ENCODE peak calls at places on chromosomes 5 and 9, in seven cellular contexts. One of them, this sample, is unnamed.

GRCh38 chr5:64183956-64184355 is 18.3 kb downstream of the RNF180 start:
- DNase-seq in H9: no peak
- DNase-seq in body of pancreas: no peak
- DNase-seq in brain microvascular endothelial cell: no peak
- DNase-seq in CD8-positive, alpha-beta memory T cell: no peak
- DNase-seq in tibial artery: no peak
- DNase-seq in tibial nerve: no peak
- DNase-seq in this sample: no peak

GRCh38 chr9:122125891-122126331 is 32.8 kb upstream of the TTLL11 start:
- DNase-seq in CD8-positive, alpha-beta memory T cell: no peak
- DNase-seq in tibial artery: peak; percentile 61
- DNase-seq in H9: peak; percentile 70
- DNase-seq in brain microvascular endothelial cell: peak; percentile 7
- DNase-seq in body of pancreas: no peak
- DNase-seq in tibial nerve: no peak
- DNase-seq in this sample: peak; percentile 90

GRCh38 chr9:35661756-35662350 is 3.1 kb downstream of the ARHGEF39 start:
- DNase-seq in tibial artery: no peak
- DNase-seq in CD8-positive, alpha-beta memory T cell: peak; percentile 28
- DNase-seq in tibial nerve: no peak
- DNase-seq in H9: no peak
- DNase-seq in body of pancreas: no peak
- DNase-seq in brain microvascular endothelial cell: no peak
- DNase-seq in this sample: no peak

GRCh38 chr5:75057551-75057950 is 5.2 kb upstream of the GCNT4 start:
- DNase-seq in H9: no peak
- DNase-seq in tibial nerve: no peak
- DNase-seq in body of pancreas: no peak
- DNase-seq in tibial artery: no peak
- DNase-seq in CD8-positive, alpha-beta memory T cell: no peak
- DNase-seq in brain microvascular endothelial cell: no peak
- DNase-seq in this sample: no peak

GRCh38 chr5:137666109-137666850 is 69.6 kb downstream of the KLHL3 start:
- DNase-seq in CD8-positive, alpha-beta memory T cell: no peak
- DNase-seq in tibial nerve: no peak
- DNase-seq in tibial artery: no peak
- DNase-seq in H9: no peak
- DNase-seq in body of pancreas: peak; percentile 53
- DNase-seq in brain microvascular endothelial cell: peak; percentile 50
- DNase-seq in this sample: no peak

GRCh38 chr5:76385540-76385939 is 17.5 kb upstream of the IQGAP2 start:
- DNase-seq in body of pancreas: peak; percentile 38
- DNase-seq in tibial artery: no peak
- DNase-seq in H9: no peak
- DNase-seq in tibial nerve: no peak
- DNase-seq in CD8-positive, alpha-beta memory T cell: no peak
- DNase-seq in brain microvascular endothelial cell: no peak
- DNase-seq in this sample: no peak

GRCh38 chr5:56705217-56705616 is 110.1 kb upstream of the MAP3K1 start:
- DNase-seq in brain microvascular endothelial cell: no peak
- DNase-seq in tibial artery: no peak
- DNase-seq in body of pancreas: peak; percentile 19
- DNase-seq in H9: no peak
- DNase-seq in CD8-positive, alpha-beta memory T cell: no peak
- DNase-seq in tibial nerve: no peak
- DNase-seq in this sample: no peak

GRCh38 chr5:8060235-8061139 is 191.5 kb downstream of the MTRR start:
- DNase-seq in body of pancreas: no peak
- DNase-seq in tibial artery: no peak
- DNase-seq in H9: no peak
- DNase-seq in tibial nerve: no peak
- DNase-seq in brain microvascular endothelial cell: no peak
- DNase-seq in CD8-positive, alpha-beta memory T cell: no peak
- DNase-seq in this sample: peak; percentile 26

GRCh38 chr5:40291338-40291737 is 388.4 kb upstream of the PTGER4 start:
- DNase-seq in CD8-positive, alpha-beta memory T cell: no peak
- DNase-seq in brain microvascular endothelial cell: peak; percentile 43
- DNase-seq in tibial artery: no peak
- DNase-seq in tibial nerve: no peak
- DNase-seq in H9: no peak
- DNase-seq in body of pancreas: no peak
- DNase-seq in this sample: peak; percentile 47

GRCh38 chr5:116970318-116970717 is 395.7 kb upstream of the SEMA6A start:
- DNase-seq in brain microvascular endothelial cell: peak; percentile 27
- DNase-seq in CD8-positive, alpha-beta memory T cell: no peak
- DNase-seq in tibial nerve: no peak
- DNase-seq in body of pancreas: no peak
- DNase-seq in tibial artery: no peak
- DNase-seq in H9: no peak
- DNase-seq in this sample: no peak

GRCh38 chr5:146107901-146108300 is 2.5 kb upstream of the PLAC8L1 start:
- DNase-seq in CD8-positive, alpha-beta memory T cell: no peak
- DNase-seq in brain microvascular endothelial cell: no peak
- DNase-seq in tibial nerve: no peak
- DNase-seq in H9: no peak
- DNase-seq in body of pancreas: no peak
- DNase-seq in tibial artery: no peak
- DNase-seq in this sample: no peak

GRCh38 chr5:11214851-11215250 is 453.8 kb upstream of the DAP start:
- DNase-seq in H9: no peak
- DNase-seq in body of pancreas: no peak
- DNase-seq in CD8-positive, alpha-beta memory T cell: no peak
- DNase-seq in tibial artery: no peak
- DNase-seq in brain microvascular endothelial cell: no peak
- DNase-seq in tibial nerve: no peak
- DNase-seq in this sample: no peak

GRCh38 chr5:138159666-138160065 is 18.8 kb downstream of the BRD8 start:
- DNase-seq in tibial artery: no peak
- DNase-seq in tibial nerve: no peak
- DNase-seq in CD8-positive, alpha-beta memory T cell: no peak
- DNase-seq in H9: no peak
- DNase-seq in brain microvascular endothelial cell: no peak
- DNase-seq in body of pancreas: no peak
- DNase-seq in this sample: no peak

GRCh38 chr5:168784449-168784848 is 205.3 kb upstream of the PANK3 start:
- DNase-seq in H9: no peak
- DNase-seq in brain microvascular endothelial cell: no peak
- DNase-seq in CD8-positive, alpha-beta memory T cell: no peak
- DNase-seq in body of pancreas: no peak
- DNase-seq in tibial artery: no peak
- DNase-seq in tibial nerve: no peak
- DNase-seq in this sample: no peak

GRCh38 chr5:132011561-132012384 is at the start of gene ACSL6:
- DNase-seq in tibial artery: peak; percentile 60
- DNase-seq in CD8-positive, alpha-beta memory T cell: peak; percentile 28
- DNase-seq in H9: peak; percentile 43
- DNase-seq in body of pancreas: peak; percentile 69
- DNase-seq in tibial nerve: no peak
- DNase-seq in brain microvascular endothelial cell: no peak
- DNase-seq in this sample: peak; percentile 79

GRCh38 chr9:136196465-136197371 is 8.2 kb downstream of the LHX3 start:
- DNase-seq in H9: peak; percentile 49
- DNase-seq in body of pancreas: no peak
- DNase-seq in tibial nerve: no peak
- DNase-seq in brain microvascular endothelial cell: no peak
- DNase-seq in tibial artery: no peak
- DNase-seq in CD8-positive, alpha-beta memory T cell: no peak
- DNase-seq in this sample: no peak

GRCh38 chr9:123451011-123451410 is 95.0 kb downstream of the CRB2 start:
- DNase-seq in H9: no peak
- DNase-seq in brain microvascular endothelial cell: no peak
- DNase-seq in body of pancreas: no peak
- DNase-seq in tibial nerve: no peak
- DNase-seq in CD8-positive, alpha-beta memory T cell: no peak
- DNase-seq in tibial artery: no peak
- DNase-seq in this sample: no peak

GRCh38 chr5:103211858-103212500 is 46.6 kb upstream of the MACIR start:
- DNase-seq in brain microvascular endothelial cell: no peak
- DNase-seq in body of pancreas: no peak
- DNase-seq in H9: no peak
- DNase-seq in tibial nerve: no peak
- DNase-seq in tibial artery: no peak
- DNase-seq in CD8-positive, alpha-beta memory T cell: no peak
- DNase-seq in this sample: peak; percentile 13

GRCh38 chr5:96115467-96115812 is 153.8 kb upstream of the ELL2 start:
- DNase-seq in H9: no peak
- DNase-seq in tibial artery: no peak
- DNase-seq in brain microvascular endothelial cell: no peak
- DNase-seq in body of pancreas: no peak
- DNase-seq in tibial nerve: no peak
- DNase-seq in CD8-positive, alpha-beta memory T cell: no peak
- DNase-seq in this sample: no peak

GRCh38 chr9:97475079-97475478 is 26.4 kb upstream of the TMOD1 start:
- DNase-seq in H9: no peak
- DNase-seq in CD8-positive, alpha-beta memory T cell: no peak
- DNase-seq in brain microvascular endothelial cell: no peak
- DNase-seq in tibial artery: no peak
- DNase-seq in tibial nerve: no peak
- DNase-seq in body of pancreas: no peak
- DNase-seq in this sample: no peak

GRCh38 chr5:82319977-82320376 is 41.8 kb upstream of the RPS23 start:
- DNase-seq in body of pancreas: no peak
- DNase-seq in CD8-positive, alpha-beta memory T cell: no peak
- DNase-seq in tibial artery: no peak
- DNase-seq in H9: no peak
- DNase-seq in tibial nerve: no peak
- DNase-seq in brain microvascular endothelial cell: no peak
- DNase-seq in this sample: no peak
- H3K27me3 ChIP-seq in body of pancreas: no peaks in the 10 kb centered on the region
- H3K27me3 ChIP-seq in CD8-positive, alpha-beta memory T cell: no peaks in the 10 kb centered on the region
- H3K27me3 ChIP-seq in tibial artery: no peaks in the 10 kb centered on the region
- H3K27me3 ChIP-seq in H9: no peaks in the 10 kb centered on the region
- H3K27me3 ChIP-seq in tibial nerve: no peaks in the 10 kb centered on the region
- H3K27me3 ChIP-seq in brain microvascular endothelial cell: no peaks in the 10 kb centered on the region
- H3K27me3 ChIP-seq in this sample: peaks cover 3% of the 10 kb centered on the region

DNA sequence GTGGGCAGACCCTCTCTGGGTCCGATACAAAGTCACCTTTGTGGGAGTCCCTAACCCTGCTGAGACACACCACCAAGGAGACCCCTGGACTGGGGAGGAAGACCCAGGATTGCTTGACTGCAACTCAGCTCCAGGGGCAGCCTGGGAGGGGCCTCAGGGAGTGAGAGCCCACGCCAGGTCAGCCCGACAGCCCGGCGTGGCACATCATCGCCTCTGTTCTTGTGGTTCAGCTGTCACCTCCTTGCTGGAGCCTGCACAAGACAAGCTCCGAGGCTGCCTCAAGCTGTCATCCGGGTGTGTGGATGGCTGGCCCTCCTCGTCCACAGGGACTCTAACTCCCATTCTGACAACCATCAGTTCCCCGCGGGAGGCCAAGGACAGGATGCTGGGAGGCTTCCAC is 133.6 kb downstream of the ZNF354C start:
- DNase-seq in brain microvascular endothelial cell: no peak
- DNase-seq in H9: no peak
- DNase-seq in tibial artery: no peak
- DNase-seq in CD8-positive, alpha-beta memory T cell: no peak
- DNase-seq in tibial nerve: no peak
- DNase-seq in body of pancreas: no peak
- DNase-seq in this sample: peak; percentile 62
- H3K27me3 ChIP-seq in brain microvascular endothelial cell: no peaks in the 10 kb centered on the region
- H3K27me3 ChIP-seq in H9: no peaks in the 10 kb centered on the region
- H3K27me3 ChIP-seq in tibial artery: no peaks in the 10 kb centered on the region
- H3K27me3 ChIP-seq in CD8-positive, alpha-beta memory T cell: no peaks in the 10 kb centered on the region
- H3K27me3 ChIP-seq in tibial nerve: no peaks in the 10 kb centered on the region
- H3K27me3 ChIP-seq in body of pancreas: no peaks in the 10 kb centered on the region
- H3K27me3 ChIP-seq in this sample: no peaks in the 10 kb centered on the region

GRCh38 chr5:135456238-135457099 is 4.3 kb upstream of the TIFAB start:
- DNase-seq in H9: no peak
- DNase-seq in brain microvascular endothelial cell: peak; percentile 83
- DNase-seq in body of pancreas: peak; percentile 26
- DNase-seq in tibial nerve: no peak
- DNase-seq in tibial artery: peak; percentile 76
- DNase-seq in CD8-positive, alpha-beta memory T cell: no peak
- DNase-seq in this sample: peak; percentile 95

GRCh38 chr5:135457424-135458071 is 5.4 kb upstream of the TIFAB start:
- DNase-seq in body of pancreas: peak; percentile 71
- DNase-seq in tibial nerve: no peak
- DNase-seq in CD8-positive, alpha-beta memory T cell: peak; percentile 27
- DNase-seq in tibial artery: peak; percentile 72
- DNase-seq in H9: peak; percentile 83
- DNase-seq in brain microvascular endothelial cell: peak; percentile 49
- DNase-seq in this sample: peak; percentile 87

GRCh38 chr5:135454946-135455345 is 2.8 kb upstream of the TIFAB start:
- DNase-seq in tibial artery: peak; percentile 45
- DNase-seq in body of pancreas: no peak
- DNase-seq in CD8-positive, alpha-beta memory T cell: no peak
- DNase-seq in H9: no peak
- DNase-seq in brain microvascular endothelial cell: no peak
- DNase-seq in tibial nerve: no peak
- DNase-seq in this sample: no peak

GRCh38 chr5:135453613-135454012 is 1.5 kb upstream of the TIFAB start:
- DNase-seq in CD8-positive, alpha-beta memory T cell: no peak
- DNase-seq in body of pancreas: no peak
- DNase-seq in brain microvascular endothelial cell: no peak
- DNase-seq in tibial nerve: no peak
- DNase-seq in tibial artery: no peak
- DNase-seq in H9: no peak
- DNase-seq in this sample: no peak

DNA sequence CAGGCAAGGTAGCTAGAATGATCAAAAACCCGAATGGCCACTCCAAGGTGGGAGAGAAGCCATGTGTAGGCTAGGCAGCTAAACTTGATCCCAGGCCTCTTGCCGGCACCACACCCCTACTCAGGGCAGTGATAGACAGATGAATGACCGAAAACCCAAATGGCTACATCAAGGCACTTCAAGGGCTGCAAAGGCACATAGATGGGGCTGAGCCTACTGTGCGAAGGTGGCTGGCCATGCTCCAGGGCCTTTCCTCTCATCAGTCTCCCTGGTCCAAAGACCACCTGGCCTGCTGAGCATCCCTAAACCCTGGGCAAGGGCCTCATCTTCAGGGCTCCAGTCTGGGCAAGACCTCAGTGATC is 3.7 kb upstream of the TIFAB start:
- DNase-seq in tibial nerve: no peak
- DNase-seq in body of pancreas: no peak
- DNase-seq in brain microvascular endothelial cell: no peak
- DNase-seq in CD8-positive, alpha-beta memory T cell: no peak
- DNase-seq in tibial artery: no peak
- DNase-seq in H9: no peak
- DNase-seq in this sample: no peak
- H3K27me3 ChIP-seq in tibial nerve: no peaks in the 10 kb centered on the region
- H3K27me3 ChIP-seq in body of pancreas: no peaks in the 10 kb centered on the region
- H3K27me3 ChIP-seq in brain microvascular endothelial cell: peaks cover 17% of the 10 kb centered on the region
- H3K27me3 ChIP-seq in CD8-positive, alpha-beta memory T cell: no peaks in the 10 kb centered on the region
- H3K27me3 ChIP-seq in tibial artery: no peaks in the 10 kb centered on the region
- H3K27me3 ChIP-seq in H9: peaks cover 3% of the 10 kb centered on the region
- H3K27me3 ChIP-seq in this sample: peaks cover 8% of the 10 kb centered on the region

DNA sequence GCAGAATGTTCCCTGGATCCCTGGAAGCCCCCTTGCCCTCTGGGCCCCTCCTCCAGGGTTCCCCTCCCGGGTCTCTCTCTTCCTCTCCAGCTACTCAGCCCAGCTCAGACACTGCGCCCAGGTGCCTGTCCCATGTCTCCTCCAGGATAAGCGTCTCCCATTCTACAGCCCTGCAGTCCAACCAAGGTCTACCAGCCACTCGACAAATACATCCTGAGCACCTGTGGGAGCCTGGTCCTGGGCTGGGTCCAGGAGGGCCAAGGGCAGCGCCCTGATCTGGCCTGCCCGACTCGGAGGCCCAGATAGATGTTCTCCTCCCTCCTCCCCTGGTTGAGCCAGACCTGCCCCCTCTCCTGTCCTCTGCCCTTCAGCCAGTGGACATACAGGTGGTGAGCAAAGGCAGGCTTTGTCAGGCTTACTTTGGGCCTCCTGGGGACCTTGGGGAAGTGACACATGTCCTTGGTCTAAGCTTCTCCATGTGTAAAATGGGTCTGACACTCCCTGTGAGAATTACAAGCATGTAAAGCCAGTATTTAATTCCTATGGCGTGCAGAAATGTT is 1.4 kb downstream of the FLT4 start:
- DNase-seq in body of pancreas: no peak
- DNase-seq in tibial artery: no peak
- DNase-seq in brain microvascular endothelial cell: no peak
- DNase-seq in tibial nerve: no peak
- DNase-seq in CD8-positive, alpha-beta memory T cell: no peak
- DNase-seq in H9: peak; percentile 25
- DNase-seq in this sample: peak; percentile 88
- H3K27me3 ChIP-seq in body of pancreas: no peaks in the 10 kb centered on the region
- H3K27me3 ChIP-seq in tibial artery: no peaks in the 10 kb centered on the region
- H3K27me3 ChIP-seq in brain microvascular endothelial cell: peaks cover 26% of the 10 kb centered on the region
- H3K27me3 ChIP-seq in tibial nerve: peaks cover 67% of the 10 kb centered on the region
- H3K27me3 ChIP-seq in CD8-positive, alpha-beta memory T cell: peaks cover 6% of the 10 kb centered on the region
- H3K27me3 ChIP-seq in H9: peaks cover 11% of the 10 kb centered on the region
- H3K27me3 ChIP-seq in this sample: peaks cover 36% of the 10 kb centered on the region